ENCODE peak calls at places on chromosomes 1 and 21, in four cellular contexts. One of them, this sample, is unnamed.

GRCh38 chr1:109804660-109805059 is 40.9 kb upstream of the EPS8L3 start:
- DNase-seq in IMR-90: no peak
- DNase-seq in H1: no peak
- DNase-seq in H9: peak; percentile 10
- DNase-seq in this sample: no peak

GRCh38 chr1:179938752-179939151 is 15.9 kb upstream of the CEP350 start:
- DNase-seq in IMR-90: peak; percentile 36
- DNase-seq in H1: no peak
- DNase-seq in H9: no peak
- DNase-seq in this sample: no peak

GRCh38 chr1:112707217-112708001 is 482 bp upstream of the RHOC start:
- DNase-seq in IMR-90: peak; percentile 85
- DNase-seq in H1: peak; percentile 74
- DNase-seq in H9: peak; percentile 94
- DNase-seq in this sample: peak; percentile 97

GRCh38 chr1:154863702-154864174 is 6.3 kb downstream of the KCNN3 start:
- DNase-seq in IMR-90: peak; percentile 75
- DNase-seq in H1: no peak
- DNase-seq in H9: peak; percentile 73
- DNase-seq in this sample: peak; percentile 79

GRCh38 chr1:159185121-159185520 is 13.7 kb downstream of the CADM3 start:
- DNase-seq in IMR-90: no peak
- DNase-seq in H1: no peak
- DNase-seq in H9: no peak
- DNase-seq in this sample: no peak

GRCh38 chr1:10693497-10694273 is 102.8 kb downstream of the CASZ1 start:
- DNase-seq in IMR-90: no peak
- DNase-seq in H1: no peak
- DNase-seq in H9: no peak
- DNase-seq in this sample: peak; percentile 35

GRCh38 chr1:167763525-167764220 is 41.9 kb downstream of the MPZL1 start:
- DNase-seq in IMR-90: no peak
- DNase-seq in H1: no peak
- DNase-seq in H9: no peak
- DNase-seq in this sample: no peak

GRCh38 chr1:210301254-210301955 is 27.3 kb upstream of the HHAT start:
- DNase-seq in IMR-90: no peak
- DNase-seq in H1: no peak
- DNase-seq in H9: no peak
- DNase-seq in this sample: no peak

GRCh38 chr1:160437432-160438319 is 37.3 kb downstream of the VANGL2 start:
- DNase-seq in IMR-90: no peak
- DNase-seq in H1: no peak
- DNase-seq in H9: no peak
- DNase-seq in this sample: no peak

GRCh38 chr1:165949335-165950130 is 122.1 kb downstream of the UCK2 start:
- DNase-seq in IMR-90: no peak
- DNase-seq in H1: no peak
- DNase-seq in H9: peak; percentile 56
- DNase-seq in this sample: peak; percentile 43

GRCh38 chr1:148362141-148362929 is 120.8 kb downstream of the PPIAL4G start:
- DNase-seq in IMR-90: peak; percentile 16
- DNase-seq in H1: peak; percentile 56
- DNase-seq in H9: peak; percentile 95
- DNase-seq in this sample: peak; percentile 92

GRCh38 chr1:57369889-57370288 is 54.0 kb downstream of the DAB1 start:
- DNase-seq in IMR-90: no peak
- DNase-seq in H1: no peak
- DNase-seq in H9: peak; percentile 36
- DNase-seq in this sample: no peak

GRCh38 chr1:100187912-100188311 is 9.9 kb upstream of the LRRC39 start:
- DNase-seq in IMR-90: peak; percentile 26
- DNase-seq in H1: no peak
- DNase-seq in H9: no peak
- DNase-seq in this sample: no peak

GRCh38 chr1:40897499-40897898 is 35.3 kb upstream of the CITED4 start:
- DNase-seq in IMR-90: peak; percentile 50
- DNase-seq in H1: no peak
- DNase-seq in H9: peak; percentile 8
- DNase-seq in this sample: no peak

GRCh38 chr1:82775402-82776000 is 974.8 kb downstream of the ADGRL2 start:
- DNase-seq in IMR-90: no peak
- DNase-seq in H1: peak; percentile 63
- DNase-seq in H9: peak; percentile 75
- DNase-seq in this sample: peak; percentile 86

GRCh38 chr1:156903328-156904091 is 10.0 kb downstream of the PEAR1 start:
- DNase-seq in IMR-90: no peak
- DNase-seq in H1: no peak
- DNase-seq in H9: no peak
- DNase-seq in this sample: no peak

GRCh38 chr1:3779265-3779911 is 6.8 kb downstream of the SMIM1 start:
- DNase-seq in IMR-90: no peak
- DNase-seq in H1: no peak
- DNase-seq in H9: peak; percentile 30
- DNase-seq in this sample: no peak

GRCh38 chr1:22806584-22806983 is 95.9 kb downstream of the EPHB2 start:
- DNase-seq in IMR-90: no peak
- DNase-seq in H1: no peak
- DNase-seq in H9: no peak
- DNase-seq in this sample: no peak

GRCh38 chr1:197972406-197972805 is 55.2 kb downstream of the LHX9 start:
- DNase-seq in IMR-90: no peak
- DNase-seq in H1: no peak
- DNase-seq in H9: no peak
- DNase-seq in this sample: no peak

GRCh38 chr21:35377505-35378090 is 328.5 kb upstream of the RUNX1 start:
- DNase-seq in IMR-90: no peak
- DNase-seq in H1: no peak
- DNase-seq in H9: no peak
- DNase-seq in this sample: no peak

GRCh38 chr1:80066060-80066459 is 1059.5 kb upstream of the ADGRL4 start:
- DNase-seq in IMR-90: no peak
- DNase-seq in H1: no peak
- DNase-seq in H9: no peak
- DNase-seq in this sample: no peak

GRCh38 chr1:184212649-184213314 is 161.3 kb downstream of the TSEN15 start:
- DNase-seq in IMR-90: peak; percentile 88
- DNase-seq in H1: no peak
- DNase-seq in H9: no peak
- DNase-seq in this sample: peak; percentile 92

GRCh38 chr1:180198186-180198585 is 31.9 kb upstream of the LHX4 start:
- DNase-seq in IMR-90: no peak
- DNase-seq in H1: no peak
- DNase-seq in H9: no peak
- DNase-seq in this sample: peak; percentile 22

GRCh38 chr1:106360252-106360651 is 696.2 kb upstream of the PRMT6 start:
- DNase-seq in IMR-90: no peak
- DNase-seq in H1: no peak
- DNase-seq in H9: no peak
- DNase-seq in this sample: no peak

GRCh38 chr21:42639646-42640152 is 13.7 kb upstream of the PDE9A start:
- DNase-seq in IMR-90: no peak
- DNase-seq in H1: no peak
- DNase-seq in H9: no peak
- DNase-seq in this sample: no peak

GRCh38 chr1:67880056-67880601 is 46.9 kb upstream of the GNG12 start:
- DNase-seq in IMR-90: peak; percentile 79
- DNase-seq in H1: no peak
- DNase-seq in H9: no peak
- DNase-seq in this sample: no peak

GRCh38 chr1:246269466-246269865 is 237.6 kb downstream of the SMYD3 start:
- DNase-seq in IMR-90: no peak
- DNase-seq in H1: no peak
- DNase-seq in H9: no peak
- DNase-seq in this sample: no peak

GRCh38 chr1:16204634-16205332 is 7.7 kb downstream of the ARHGEF19 start:
- DNase-seq in IMR-90: no peak
- DNase-seq in H1: no peak
- DNase-seq in H9: peak; percentile 72
- DNase-seq in this sample: peak; percentile 65

GRCh38 chr1:16205333-16205671 is 7.2 kb downstream of the ARHGEF19 start:
- DNase-seq in IMR-90: no peak
- DNase-seq in H1: no peak
- DNase-seq in H9: no peak
- DNase-seq in this sample: no peak

GRCh38 chr1:16204216-16204615 is 8.2 kb downstream of the ARHGEF19 start:
- DNase-seq in IMR-90: no peak
- DNase-seq in H1: no peak
- DNase-seq in H9: no peak
- DNase-seq in this sample: no peak

GRCh38 chr1:16203550-16203949 is 8.9 kb downstream of the ARHGEF19 start:
- DNase-seq in IMR-90: no peak
- DNase-seq in H1: no peak
- DNase-seq in H9: no peak
- DNase-seq in this sample: no peak

GRCh38 chr1:16202281-16203210 is 9.9 kb downstream of the ARHGEF19 start:
- DNase-seq in IMR-90: no peak
- DNase-seq in H1: no peak
- DNase-seq in H9: no peak
- DNase-seq in this sample: no peak
- H3K56ac ChIP-seq in IMR-90: no peak overlapping the region
- H3K56ac ChIP-seq in H1: no peak overlapping the region
- H3K56ac ChIP-seq in H9: no peak overlapping the region
- H3K56ac ChIP-seq in this sample: no peak overlapping the region

GRCh38 chr1:7961199-7962010 is at the start of gene PARK7:
- DNase-seq in IMR-90: peak; percentile 99
- DNase-seq in H1: peak; percentile 96
- DNase-seq in H9: peak; percentile 99
- DNase-seq in this sample: peak; percentile 100
- H2BK120ac ChIP-seq in IMR-90: peak within 1 kb of the TSS; percentile 39
- H2BK120ac ChIP-seq in H1: no peak within 1 kb of the TSS
- H2BK120ac ChIP-seq in H9: no peak within 1 kb of the TSS
- H2BK120ac ChIP-seq in this sample: no peak within 1 kb of the TSS

GRCh38 chr1:89871768-89872473 is 51.1 kb downstream of the LRRC8D start:
- DNase-seq in IMR-90: no peak
- DNase-seq in H1: no peak
- DNase-seq in H9: no peak
- DNase-seq in this sample: no peak

GRCh38 chr1:89873250-89873649 is 52.4 kb downstream of the LRRC8D start:
- DNase-seq in IMR-90: peak; percentile 43
- DNase-seq in H1: no peak
- DNase-seq in H9: no peak
- DNase-seq in this sample: no peak

GRCh38 chr1:89873757-89874156 is 52.9 kb downstream of the LRRC8D start:
- DNase-seq in IMR-90: peak; percentile 68
- DNase-seq in H1: no peak
- DNase-seq in H9: no peak
- DNase-seq in this sample: peak; percentile 62

GRCh38 chr1:89872567-89872966 is 51.7 kb downstream of the LRRC8D start:
- DNase-seq in IMR-90: no peak
- DNase-seq in H1: no peak
- DNase-seq in H9: no peak
- DNase-seq in this sample: no peak

GRCh38 chr1:89870998-89871397 is 50.2 kb downstream of the LRRC8D start:
- DNase-seq in IMR-90: no peak
- DNase-seq in H1: no peak
- DNase-seq in H9: no peak
- DNase-seq in this sample: peak; percentile 13
- H3K56ac ChIP-seq in IMR-90: no peak overlapping the region
- H3K56ac ChIP-seq in H1: no peak overlapping the region
- H3K56ac ChIP-seq in H9: no peak overlapping the region
- H3K56ac ChIP-seq in this sample: no peak overlapping the region

GRCh38 chr1:16967962-16968361 is 12.5 kb downstream of the MFAP2 start:
- DNase-seq in IMR-90: no peak
- DNase-seq in H1: no peak
- DNase-seq in H9: no peak
- DNase-seq in this sample: no peak
- H2BK120ac ChIP-seq in IMR-90: no peak overlapping the region
- H2BK120ac ChIP-seq in H1: no peak overlapping the region
- H2BK120ac ChIP-seq in H9: no peak overlapping the region
- H2BK120ac ChIP-seq in this sample: no peak overlapping the region

GRCh38 chr1:234488054-234488953 is 9.3 kb upstream of the TARBP1 start:
- DNase-seq in IMR-90: no peak
- DNase-seq in H1: no peak
- DNase-seq in H9: no peak
- DNase-seq in this sample: no peak

GRCh38 chr1:234490789-234491479 is 12.0 kb upstream of the TARBP1 start:
- DNase-seq in IMR-90: no peak
- DNase-seq in H1: no peak
- DNase-seq in H9: no peak
- DNase-seq in this sample: peak; percentile 93

GRCh38 chr1:234489692-234490065 is 10.7 kb upstream of the TARBP1 start:
- DNase-seq in IMR-90: no peak
- DNase-seq in H1: no peak
- DNase-seq in H9: no peak
- DNase-seq in this sample: no peak

GRCh38 chr1:234486858-234487830 is 8.2 kb upstream of the TARBP1 start:
- DNase-seq in IMR-90: peak; percentile 84
- DNase-seq in H1: no peak
- DNase-seq in H9: no peak
- DNase-seq in this sample: no peak

GRCh38 chr1:234488954-234489691 is 10.1 kb upstream of the TARBP1 start:
- DNase-seq in IMR-90: no peak
- DNase-seq in H1: no peak
- DNase-seq in H9: no peak
- DNase-seq in this sample: no peak
- H3K56ac ChIP-seq in IMR-90: no peak overlapping the region
- H3K56ac ChIP-seq in H1: no peak overlapping the region
- H3K56ac ChIP-seq in H9: no peak overlapping the region
- H3K56ac ChIP-seq in this sample: no peak overlapping the region

GRCh38 chr1:15299811-15300210 is 52.8 kb downstream of the FHAD1 start:
- DNase-seq in IMR-90: no peak
- DNase-seq in H1: no peak
- DNase-seq in H9: no peak
- DNase-seq in this sample: no peak
- H2BK120ac ChIP-seq in IMR-90: no peak overlapping the region
- H2BK120ac ChIP-seq in H1: no peak overlapping the region
- H2BK120ac ChIP-seq in H9: no peak overlapping the region
- H2BK120ac ChIP-seq in this sample: no peak overlapping the region

DNA sequence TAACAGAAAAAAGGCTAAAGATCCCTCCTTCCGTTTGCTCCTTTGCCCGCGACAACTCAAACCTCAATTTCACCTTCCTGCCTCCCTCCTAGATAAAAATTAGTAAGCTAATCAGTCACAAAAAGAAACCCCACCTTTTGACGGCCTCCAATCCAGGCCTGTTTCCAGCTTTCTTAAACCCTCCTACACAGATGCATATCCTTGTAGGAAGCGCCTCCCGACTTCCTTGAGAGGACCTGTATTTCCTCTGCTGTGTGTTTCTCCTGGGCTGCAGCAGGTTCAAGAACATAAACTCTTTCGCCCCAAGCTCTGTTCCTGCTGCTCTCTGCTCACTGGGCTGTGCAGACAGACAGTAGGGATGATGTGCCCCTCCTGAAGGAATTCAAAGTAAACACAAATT is 168.8 kb downstream of the CYYR1 start:
- DNase-seq in IMR-90: no peak
- DNase-seq in H1: no peak
- DNase-seq in H9: no peak
- DNase-seq in this sample: no peak
- H3K56ac ChIP-seq in IMR-90: no peak overlapping the region
- H3K56ac ChIP-seq in H1: no peak overlapping the region
- H3K56ac ChIP-seq in H9: no peak overlapping the region
- H3K56ac ChIP-seq in this sample: no peak overlapping the region

GRCh38 chr1:151372411-151372934 is at the start of gene SELENBP1:
- DNase-seq in IMR-90: peak; percentile 71
- DNase-seq in H1: peak; percentile 19
- DNase-seq in H9: peak; percentile 75
- DNase-seq in this sample: peak; percentile 78
- H2BK120ac ChIP-seq in IMR-90: peak within 1 kb of the TSS; percentile 59
- H2BK120ac ChIP-seq in H1: peak within 1 kb of the TSS; percentile 85
- H2BK120ac ChIP-seq in H9: no peak within 1 kb of the TSS
- H2BK120ac ChIP-seq in this sample: peak within 1 kb of the TSS; percentile 79

This sample was measured in mesendoderm.